ENCODE peak calls at places on chromosome 14, in nine cellular contexts. One of them, this sample, is unnamed.

GRCh38 chr14:75422169-75422568 is 5.7 kb upstream of the JDP2 start:
- DNase-seq in left ventricle myocardium inferior: no peak
- DNase-seq in HFFc6: peak
- DNase-seq in progenitor cell of endocrine pancreas: no peak
- DNase-seq in Panc1: peak
- DNase-seq in CD8-positive, alpha-beta T cell: no peak
- DNase-seq in astrocyte of the spinal cord: peak
- DNase-seq in left lung: no peak
- DNase-seq in A549: peak
- DNase-seq in this sample: no peak

GRCh38 chr14:103179078-103179477 is 55.8 kb downstream of the TNFAIP2 start:
- DNase-seq in left ventricle myocardium inferior: no peak
- DNase-seq in A549: no peak
- DNase-seq in CD8-positive, alpha-beta T cell: no peak
- DNase-seq in left lung: peak
- DNase-seq in astrocyte of the spinal cord: no peak
- DNase-seq in progenitor cell of endocrine pancreas: no peak
- DNase-seq in HFFc6: no peak
- DNase-seq in Panc1: no peak
- DNase-seq in this sample: no peak

GRCh38 chr14:75125617-75126016 is 1.2 kb downstream of the NEK9 start:
- DNase-seq in left ventricle myocardium inferior: no peak
- DNase-seq in progenitor cell of endocrine pancreas: no peak
- DNase-seq in CD8-positive, alpha-beta T cell: no peak
- DNase-seq in A549: no peak
- DNase-seq in HFFc6: peak
- DNase-seq in astrocyte of the spinal cord: peak
- DNase-seq in Panc1: no peak
- DNase-seq in left lung: no peak
- DNase-seq in this sample: peak

GRCh38 chr14:95480109-95480886 is 36.2 kb downstream of the SYNE3 start:
- DNase-seq in astrocyte of the spinal cord: no peak
- DNase-seq in left ventricle myocardium inferior: peak
- DNase-seq in Panc1: no peak
- DNase-seq in progenitor cell of endocrine pancreas: no peak
- DNase-seq in CD8-positive, alpha-beta T cell: peak
- DNase-seq in HFFc6: peak
- DNase-seq in left lung: no peak
- DNase-seq in A549: no peak
- DNase-seq in this sample: no peak

GRCh38 chr14:33475623-33476022 is 475.3 kb downstream of the EGLN3 start:
- DNase-seq in HFFc6: no peak
- DNase-seq in left ventricle myocardium inferior: no peak
- DNase-seq in CD8-positive, alpha-beta T cell: no peak
- DNase-seq in Panc1: peak
- DNase-seq in A549: no peak
- DNase-seq in astrocyte of the spinal cord: peak
- DNase-seq in progenitor cell of endocrine pancreas: peak
- DNase-seq in left lung: no peak
- DNase-seq in this sample: no peak

GRCh38 chr14:105087308-105087962 is 22.2 kb upstream of the GPR132 start:
- DNase-seq in left lung: peak
- DNase-seq in progenitor cell of endocrine pancreas: no peak
- DNase-seq in Panc1: no peak
- DNase-seq in astrocyte of the spinal cord: peak
- DNase-seq in A549: peak
- DNase-seq in left ventricle myocardium inferior: peak
- DNase-seq in HFFc6: peak
- DNase-seq in CD8-positive, alpha-beta T cell: no peak
- DNase-seq in this sample: no peak

GRCh38 chr14:50947446-50947845 is 3.2 kb upstream of the PYGL start:
- DNase-seq in CD8-positive, alpha-beta T cell: no peak
- DNase-seq in progenitor cell of endocrine pancreas: no peak
- DNase-seq in left lung: no peak
- DNase-seq in A549: no peak
- DNase-seq in left ventricle myocardium inferior: no peak
- DNase-seq in Panc1: no peak
- DNase-seq in HFFc6: no peak
- DNase-seq in astrocyte of the spinal cord: peak
- DNase-seq in this sample: no peak

GRCh38 chr14:57747036-57747435 is 118.9 kb downstream of the SLC35F4 start:
- DNase-seq in HFFc6: no peak
- DNase-seq in left ventricle myocardium inferior: no peak
- DNase-seq in Panc1: no peak
- DNase-seq in CD8-positive, alpha-beta T cell: no peak
- DNase-seq in astrocyte of the spinal cord: no peak
- DNase-seq in progenitor cell of endocrine pancreas: no peak
- DNase-seq in A549: no peak
- DNase-seq in left lung: peak
- DNase-seq in this sample: no peak

GRCh38 chr14:94307410-94307992 is 14.4 kb upstream of the SERPINA10 start:
- DNase-seq in left ventricle myocardium inferior: no peak
- DNase-seq in HFFc6: no peak
- DNase-seq in astrocyte of the spinal cord: no peak
- DNase-seq in left lung: no peak
- DNase-seq in A549: no peak
- DNase-seq in Panc1: no peak
- DNase-seq in progenitor cell of endocrine pancreas: no peak
- DNase-seq in CD8-positive, alpha-beta T cell: no peak
- DNase-seq in this sample: no peak

GRCh38 chr14:102870994-102871831 is 51.2 kb upstream of the AMN start:
- DNase-seq in progenitor cell of endocrine pancreas: no peak
- DNase-seq in left ventricle myocardium inferior: peak
- DNase-seq in HFFc6: no peak
- DNase-seq in left lung: no peak
- DNase-seq in A549: no peak
- DNase-seq in astrocyte of the spinal cord: no peak
- DNase-seq in Panc1: no peak
- DNase-seq in CD8-positive, alpha-beta T cell: no peak
- DNase-seq in this sample: no peak

GRCh38 chr14:25111061-25111601 is 61.2 kb upstream of the STXBP6 start:
- DNase-seq in progenitor cell of endocrine pancreas: no peak
- DNase-seq in HFFc6: peak
- DNase-seq in A549: no peak
- DNase-seq in Panc1: no peak
- DNase-seq in astrocyte of the spinal cord: peak
- DNase-seq in left lung: no peak
- DNase-seq in CD8-positive, alpha-beta T cell: no peak
- DNase-seq in left ventricle myocardium inferior: no peak
- DNase-seq in this sample: peak

GRCh38 chr14:91980157-91980556 is 32.7 kb upstream of the FBLN5 start:
- DNase-seq in A549: peak
- DNase-seq in Panc1: peak
- DNase-seq in HFFc6: peak
- DNase-seq in left ventricle myocardium inferior: no peak
- DNase-seq in astrocyte of the spinal cord: peak
- DNase-seq in progenitor cell of endocrine pancreas: no peak
- DNase-seq in CD8-positive, alpha-beta T cell: no peak
- DNase-seq in left lung: no peak
- DNase-seq in this sample: peak

GRCh38 chr14:88770736-88771135 is 22.0 kb downstream of the EML5 start:
- DNase-seq in Panc1: no peak
- DNase-seq in left ventricle myocardium inferior: no peak
- DNase-seq in CD8-positive, alpha-beta T cell: no peak
- DNase-seq in astrocyte of the spinal cord: no peak
- DNase-seq in left lung: no peak
- DNase-seq in A549: no peak
- DNase-seq in HFFc6: no peak
- DNase-seq in progenitor cell of endocrine pancreas: no peak
- DNase-seq in this sample: no peak

DNA sequence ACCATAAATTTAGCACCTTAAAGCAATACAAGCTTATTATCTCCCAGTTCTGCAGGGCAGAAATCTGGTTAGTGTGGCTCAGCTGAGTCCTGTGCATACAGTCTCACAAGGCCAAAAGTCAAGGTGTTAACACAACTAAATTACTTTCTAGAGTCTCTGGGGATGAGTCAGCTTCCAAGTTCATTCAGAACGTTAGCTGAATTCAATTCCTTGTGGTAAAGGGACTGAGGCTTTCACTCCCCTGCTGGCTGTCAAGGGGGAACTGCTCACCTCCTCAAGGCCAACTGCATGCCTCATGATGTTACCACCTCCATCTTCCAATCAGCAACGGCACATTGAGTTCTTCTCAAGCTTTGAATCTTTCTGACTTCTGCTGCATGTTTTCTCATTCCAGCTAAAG is 27.6 kb downstream of the EML5 start:
- DNase-seq in Panc1: no peak
- DNase-seq in left ventricle myocardium inferior: no peak
- DNase-seq in CD8-positive, alpha-beta T cell: no peak
- DNase-seq in A549: no peak
- DNase-seq in HFFc6: peak
- DNase-seq in astrocyte of the spinal cord: peak
- DNase-seq in progenitor cell of endocrine pancreas: no peak
- DNase-seq in left lung: no peak
- DNase-seq in this sample: no peak
- TF ChIP-seq CTCF in Panc1: no peak
- TF ChIP-seq CTCF in left ventricle myocardium inferior: no peak
- TF ChIP-seq CTCF in CD8-positive, alpha-beta T cell: no peak
- TF ChIP-seq CTCF in A549: no peak
- TF ChIP-seq CTCF in HFFc6: no peak
- TF ChIP-seq CTCF in astrocyte of the spinal cord: no peak
- TF ChIP-seq CTCF in progenitor cell of endocrine pancreas: no peak
- TF ChIP-seq CTCF in left lung: no peak
- TF ChIP-seq CTCF in this sample: no peak

GRCh38 chr14:64502476-64503183 is 1.0 kb downstream of the ZBTB25 start:
- DNase-seq in CD8-positive, alpha-beta T cell: peak
- DNase-seq in left ventricle myocardium inferior: no peak
- DNase-seq in Panc1: no peak
- DNase-seq in progenitor cell of endocrine pancreas: no peak
- DNase-seq in astrocyte of the spinal cord: no peak
- DNase-seq in left lung: no peak
- DNase-seq in HFFc6: no peak
- DNase-seq in A549: no peak
- DNase-seq in this sample: no peak

GRCh38 chr14:64503434-64504309 is at the start of gene ZBTB25:
- DNase-seq in left lung: peak
- DNase-seq in astrocyte of the spinal cord: peak
- DNase-seq in Panc1: no peak
- DNase-seq in left ventricle myocardium inferior: peak
- DNase-seq in CD8-positive, alpha-beta T cell: peak
- DNase-seq in A549: peak
- DNase-seq in progenitor cell of endocrine pancreas: peak
- DNase-seq in HFFc6: peak
- DNase-seq in this sample: peak

GRCh38 chr14:64503184-64503433 is 529 bp downstream of the ZBTB25 start:
- DNase-seq in astrocyte of the spinal cord: peak
- DNase-seq in A549: no peak
- DNase-seq in CD8-positive, alpha-beta T cell: no peak
- DNase-seq in left lung: no peak
- DNase-seq in HFFc6: no peak
- DNase-seq in progenitor cell of endocrine pancreas: no peak
- DNase-seq in Panc1: no peak
- DNase-seq in left ventricle myocardium inferior: no peak
- DNase-seq in this sample: no peak

GRCh38 chr14:64500088-64500487 is 3.5 kb downstream of the ZBTB25 start:
- DNase-seq in CD8-positive, alpha-beta T cell: no peak
- DNase-seq in Panc1: no peak
- DNase-seq in left ventricle myocardium inferior: no peak
- DNase-seq in progenitor cell of endocrine pancreas: no peak
- DNase-seq in HFFc6: no peak
- DNase-seq in A549: no peak
- DNase-seq in astrocyte of the spinal cord: no peak
- DNase-seq in left lung: no peak
- DNase-seq in this sample: no peak

DNA sequence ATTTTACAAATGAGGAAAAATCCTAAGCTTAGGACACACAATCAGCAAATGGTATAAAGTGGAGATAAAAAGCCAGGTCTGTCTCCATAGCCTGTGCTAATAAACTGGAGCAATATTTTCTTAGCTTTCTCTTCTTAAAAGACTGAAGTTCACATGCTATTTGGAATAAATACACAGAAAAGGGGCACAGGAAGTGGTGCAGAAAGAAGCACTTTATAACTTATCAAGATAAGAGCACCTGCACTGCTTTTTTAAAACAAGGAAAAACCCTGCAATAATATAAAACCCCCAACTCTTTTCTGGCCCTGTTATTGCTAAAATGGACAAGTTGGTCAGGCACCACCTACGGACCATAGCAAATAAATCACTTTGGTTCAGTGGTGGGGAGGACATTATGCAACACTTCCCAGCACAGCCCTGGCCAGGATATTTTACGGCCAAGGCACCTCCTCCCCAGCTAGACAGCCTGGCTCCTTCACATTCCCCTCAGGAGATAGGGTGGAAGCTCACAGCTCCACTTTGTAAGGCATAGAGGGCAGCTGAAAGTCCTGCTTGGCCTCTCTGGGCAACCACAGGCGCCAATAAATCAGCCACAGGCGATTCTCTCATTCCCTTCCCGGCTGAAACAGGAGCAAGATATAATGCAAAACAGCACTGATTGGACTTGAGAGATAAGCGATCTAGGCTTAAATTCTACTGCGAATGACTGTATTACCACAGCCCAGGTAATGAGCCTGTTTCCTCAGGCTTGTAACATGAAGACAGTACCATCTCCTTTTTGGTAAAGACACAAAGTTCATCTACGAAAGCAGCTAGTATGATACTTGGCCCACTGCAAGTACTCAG is 2.1 kb downstream of the ZBTB25 start:
- DNase-seq in astrocyte of the spinal cord: peak
- DNase-seq in left lung: peak
- DNase-seq in HFFc6: peak
- DNase-seq in A549: no peak
- DNase-seq in CD8-positive, alpha-beta T cell: no peak
- DNase-seq in left ventricle myocardium inferior: peak
- DNase-seq in progenitor cell of endocrine pancreas: no peak
- DNase-seq in Panc1: no peak
- DNase-seq in this sample: no peak
- TF ChIP-seq CTCF in astrocyte of the spinal cord: no peak
- TF ChIP-seq CTCF in left lung: no peak
- TF ChIP-seq CTCF in HFFc6: peak
- TF ChIP-seq CTCF in A549: no peak
- TF ChIP-seq CTCF in CD8-positive, alpha-beta T cell: no peak
- TF ChIP-seq CTCF in left ventricle myocardium inferior: peak
- TF ChIP-seq CTCF in progenitor cell of endocrine pancreas: no peak
- TF ChIP-seq CTCF in Panc1: no peak
- TF ChIP-seq CTCF in this sample: no peak

DNA sequence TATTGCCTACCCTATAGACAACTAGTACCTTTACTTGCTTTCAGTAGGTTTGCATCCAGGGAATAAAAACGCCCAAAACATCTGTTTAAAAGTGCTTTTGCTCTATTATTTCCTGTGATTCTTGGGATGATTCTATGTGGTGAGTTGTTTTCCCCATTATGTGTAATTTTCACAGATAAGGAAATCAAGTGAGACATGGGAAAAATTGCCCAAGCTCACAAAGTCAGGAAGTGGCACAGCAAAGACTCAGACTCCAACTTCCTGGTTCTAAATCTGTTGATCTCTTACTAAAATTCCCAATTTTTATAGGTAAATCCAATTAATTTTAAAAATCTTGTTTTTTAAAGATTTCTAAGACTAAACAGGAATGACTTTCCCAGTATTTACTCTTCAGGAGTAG is 39.0 kb downstream of the NID2 start:
- DNase-seq in Panc1: no peak
- DNase-seq in CD8-positive, alpha-beta T cell: no peak
- DNase-seq in astrocyte of the spinal cord: no peak
- DNase-seq in left lung: no peak
- DNase-seq in progenitor cell of endocrine pancreas: no peak
- DNase-seq in HFFc6: no peak
- DNase-seq in left ventricle myocardium inferior: no peak
- DNase-seq in A549: no peak
- DNase-seq in this sample: no peak
- TF ChIP-seq CTCF in Panc1: no peak
- TF ChIP-seq CTCF in CD8-positive, alpha-beta T cell: no peak
- TF ChIP-seq CTCF in astrocyte of the spinal cord: no peak
- TF ChIP-seq CTCF in left lung: no peak
- TF ChIP-seq CTCF in progenitor cell of endocrine pancreas: no peak
- TF ChIP-seq CTCF in HFFc6: no peak
- TF ChIP-seq CTCF in left ventricle myocardium inferior: no peak
- TF ChIP-seq CTCF in A549: no peak
- TF ChIP-seq CTCF in this sample: no peak

GRCh38 chr14:23115492-23115850 is 3.6 kb downstream of the CEBPE start:
- DNase-seq in A549: no peak
- DNase-seq in CD8-positive, alpha-beta T cell: no peak
- DNase-seq in left ventricle myocardium inferior: no peak
- DNase-seq in progenitor cell of endocrine pancreas: no peak
- DNase-seq in left lung: no peak
- DNase-seq in Panc1: no peak
- DNase-seq in astrocyte of the spinal cord: no peak
- DNase-seq in HFFc6: no peak
- DNase-seq in this sample: no peak
- TF ChIP-seq CTCF in A549: no peak
- TF ChIP-seq CTCF in CD8-positive, alpha-beta T cell: no peak
- TF ChIP-seq CTCF in left ventricle myocardium inferior: no peak
- TF ChIP-seq CTCF in progenitor cell of endocrine pancreas: no peak
- TF ChIP-seq CTCF in left lung: no peak
- TF ChIP-seq CTCF in Panc1: no peak
- TF ChIP-seq CTCF in astrocyte of the spinal cord: no peak
- TF ChIP-seq CTCF in HFFc6: no peak
- TF ChIP-seq CTCF in this sample: no peak